ENCODE peak calls at places on chromosomes 16 and 17, in six cellular contexts. J is prostate gland, V is right cardiac atrium, S is A549, G is transverse colon, N is lower leg skin. C is an unnamed sample.

GRCh38 chr17:31373150-31374082 is 18.1 kb upstream of the RAB11FIP4 start:
- DNase-seq in J (peak), V (no peak), S (peak), G (no peak), N (no peak), C (peak)

GRCh38 chr16:35339337-35339736 is 1879.9 kb downstream of the TP53TG3F start:
- DNase-seq in J (no peak), V (no peak), S (no peak), G (no peak), N (no peak), C (no peak)

GRCh38 chr16:25033852-25034251 is 18.7 kb upstream of the ARHGAP17 start:
- DNase-seq in J (no peak), V (no peak), S (no peak), G (no peak), N (no peak), C (no peak)

GRCh38 chr16:979859-980594 is 1.5 kb upstream of the SOX8 start:
- DNase-seq in J (no peak), V (peak), S (no peak), G (no peak), N (no peak), C (no peak)

GRCh38 chr16:63613701-63614100 is 1508.2 kb downstream of the CDH11 start:
- DNase-seq in J (no peak), V (no peak), S (peak), G (no peak), N (no peak), C (no peak)

GRCh38 chr17:81609541-81610353 is 27.2 kb downstream of the NPLOC4 start:
- DNase-seq in J (no peak), V (no peak), S (no peak), G (no peak), N (no peak), C (no peak)

GRCh38 chr17:14143678-14144077 is 74.4 kb downstream of the COX10 start:
- DNase-seq in J (no peak), V (no peak), S (no peak), G (peak), N (no peak), C (peak)

GRCh38 chr16:87201052-87201451 is 116.1 kb downstream of the C16orf95 start:
- DNase-seq in J (no peak), V (peak), S (peak), G (peak), N (peak), C (peak)

GRCh38 chr16:4358831-4359561 is 7.9 kb upstream of the PAM16 start:
- DNase-seq in J (no peak), V (peak), S (peak), G (peak), N (no peak), C (no peak)

GRCh38 chr17:65078441-65079160 is 22.1 kb upstream of the GNA13 start:
- DNase-seq in J (no peak), V (no peak), S (no peak), G (no peak), N (no peak), C (no peak)

GRCh38 chr16:81650982-81651562 is 128.0 kb upstream of the PLCG2 start:
- DNase-seq in J (peak), V (peak), S (no peak), G (peak), N (no peak), C (no peak)

GRCh38 chr17:4607773-4608187 is 23.5 kb downstream of the SMTNL2 start:
- DNase-seq in J (no peak), V (peak), S (no peak), G (peak), N (peak), C (no peak)

GRCh38 chr16:75660726-75661302 is 13.2 kb downstream of the TERF2IP start:
- DNase-seq in J (no peak), V (no peak), S (no peak), G (no peak), N (no peak), C (no peak)

GRCh38 chr17:44097110-44097810 is 26.2 kb downstream of the HDAC5 start:
- DNase-seq in J (no peak), V (peak), S (peak), G (no peak), N (no peak), C (peak)

GRCh38 chr17:59105852-59106462 is 723 bp downstream of the TRIM37 start:
- DNase-seq in J (peak), V (peak), S (peak), G (peak), N (peak), C (no peak)

GRCh38 chr16:81632392-81633146 is 146.5 kb upstream of the PLCG2 start:
- DNase-seq in J (no peak), V (no peak), S (peak), G (peak), N (no peak), C (no peak)

GRCh38 chr16:55370762-55371482 is 46.9 kb downstream of the IRX6 start:
- DNase-seq in J (peak), V (peak), S (peak), G (peak), N (peak), C (no peak)

GRCh38 chr17:17648762-17649161 is 32.5 kb upstream of the RAI1 start:
- DNase-seq in J (no peak), V (no peak), S (no peak), G (no peak), N (no peak), C (no peak)

GRCh38 chr17:50269477-50270429 is 4.5 kb upstream of the TMEM92 start:
- DNase-seq in J (peak), V (peak), S (peak), G (peak), N (peak), C (no peak)

GRCh38 chr16:50570808-50571598 is 22.8 kb downstream of the NKD1 start:
- DNase-seq in J (no peak), V (peak), S (no peak), G (no peak), N (no peak), C (no peak)

GRCh38 chr16:89009343-89010209 is 32.6 kb upstream of the CBFA2T3 start:
- DNase-seq in J (no peak), V (peak), S (no peak), G (no peak), N (no peak), C (no peak)

GRCh38 chr16:85417156-85417860 is 195.8 kb upstream of the GSE1 start:
- DNase-seq in J (no peak), V (peak), S (no peak), G (no peak), N (no peak), C (no peak)

GRCh38 chr16:67882374-67883145 is 2.1 kb upstream of the NRN1L start:
- DNase-seq in J (no peak), V (peak), S (no peak), G (no peak), N (no peak), C (peak)

GRCh38 chr16:87702325-87702811 is 63.4 kb downstream of the KLHDC4 start:
- DNase-seq in J (no peak), V (no peak), S (no peak), G (peak), N (no peak), C (no peak)

GRCh38 chr17:27544350-27545131 is 86.4 kb upstream of the LGALS9 start:
- DNase-seq in J (no peak), V (peak), S (no peak), G (no peak), N (no peak), C (peak)

GRCh38 chr17:82938486-82939212 is 98.8 kb upstream of the ZNF750 start:
- DNase-seq in J (no peak), V (peak), S (no peak), G (no peak), N (no peak), C (no peak)

GRCh38 chr16:15716694-15717447 is 66.8 kb downstream of the NDE1 start:
- DNase-seq in J (no peak), V (no peak), S (no peak), G (no peak), N (no peak), C (no peak)

GRCh38 chr17:44070455-44071197 is at the start of gene G6PC3:
- DNase-seq in J (peak), V (peak), S (peak), G (peak), N (peak), C (peak)

GRCh38 chr16:4944333-4945281 is 7.7 kb upstream of the PPL start:
- DNase-seq in J (peak), V (peak), S (peak), G (peak), N (peak), C (peak)

GRCh38 chr17:42135664-42136653 is 13.4 kb downstream of the HSPB9 start:
- DNase-seq in J (no peak), V (peak), S (peak), G (peak), N (no peak), C (no peak)

GRCh38 chr17:63824362-63824761 is 2.9 kb upstream of the PSMC5 start:
- DNase-seq in J (no peak), V (no peak), S (no peak), G (no peak), N (no peak), C (no peak)

GRCh38 chr16:56616608-56617211 is 8.3 kb downstream of the MT2A start:
- DNase-seq in J (no peak), V (no peak), S (no peak), G (no peak), N (no peak), C (no peak)

GRCh38 chr16:85534536-85535351 is 78.4 kb upstream of the GSE1 start:
- DNase-seq in J (no peak), V (peak), S (no peak), G (no peak), N (no peak), C (no peak)

GRCh38 chr16:79073560-79073959 is 527.0 kb downstream of the MAF start:
- DNase-seq in J (no peak), V (no peak), S (no peak), G (no peak), N (no peak), C (no peak)
- H3K4me3 ChIP-seq in J (no peak), V (no peak), S (no peak), G (no peak), N (no peak), C (no peak)

GRCh38 chr17:38418693-38419507 is 9.4 kb upstream of the ARHGAP23 start:
- DNase-seq in J (no peak), V (peak), S (no peak), G (no peak), N (no peak), C (no peak)
- H3K4me3 ChIP-seq in J (peak), V (peak), S (peak), G (peak), N (no peak), C (peak)

DNA sequence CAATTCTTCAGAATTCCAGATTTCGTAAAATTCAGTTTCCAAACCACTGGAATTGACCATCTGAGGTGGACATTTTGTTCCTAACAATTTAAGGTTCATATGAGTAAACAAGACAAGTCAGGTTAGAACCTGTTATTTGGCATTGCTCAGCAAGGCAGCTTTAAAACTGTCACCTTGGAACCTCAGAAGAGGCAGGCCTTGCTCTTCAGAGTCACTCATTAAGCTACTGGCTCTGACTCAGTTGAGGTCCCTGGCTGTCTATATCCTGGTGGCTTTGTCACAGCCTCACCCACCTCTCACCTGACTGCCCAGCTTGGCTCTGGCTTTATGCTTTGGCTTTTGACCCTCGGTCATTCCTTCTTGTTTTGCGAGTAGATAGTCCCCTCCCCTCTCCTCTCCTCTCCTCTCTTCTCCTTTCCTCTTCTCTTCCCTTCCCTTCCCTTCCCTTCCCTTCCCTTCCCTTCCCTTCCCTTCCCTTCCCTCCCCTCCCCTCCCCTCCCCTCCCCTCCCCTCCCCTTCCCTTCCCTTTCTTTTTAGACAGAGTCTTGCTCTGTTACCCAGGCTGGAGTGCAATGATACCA is 238.4 kb downstream of the SHISA9 start:
- DNase-seq in J (no peak), V (no peak), S (no peak), G (no peak), N (no peak), C (no peak)
- H3K4me3 ChIP-seq in J (no peak), V (no peak), S (no peak), G (no peak), N (no peak), C (no peak)

GRCh38 chr16:78094998-78095397 is 4.5 kb upstream of the WWOX start:
- DNase-seq in J (no peak), V (no peak), S (no peak), G (no peak), N (no peak), C (no peak)
- H3K4me3 ChIP-seq in J (no peak), V (no peak), S (no peak), G (no peak), N (no peak), C (no peak)

GRCh38 chr16:20676268-20676828 is 21.1 kb downstream of the ACSM1 start:
- DNase-seq in J (peak), V (peak), S (no peak), G (peak), N (no peak), C (no peak)

GRCh38 chr16:20674684-20675487 is 22.6 kb downstream of the ACSM1 start:
- DNase-seq in J (no peak), V (peak), S (no peak), G (no peak), N (no peak), C (no peak)

GRCh38 chr16:20676867-20677266 is 20.6 kb downstream of the ACSM1 start:
- DNase-seq in J (no peak), V (no peak), S (no peak), G (no peak), N (no peak), C (no peak)

GRCh38 chr16:20673882-20674683 is 23.4 kb downstream of the ACSM1 start:
- DNase-seq in J (no peak), V (no peak), S (no peak), G (no peak), N (no peak), C (no peak)

GRCh38 chr16:20675488-20676267 is 21.8 kb downstream of the ACSM1 start:
- DNase-seq in J (peak), V (no peak), S (no peak), G (peak), N (peak), C (no peak)
- H3K4me3 ChIP-seq in J (peak), V (peak), S (no peak), G (peak), N (peak), C (no peak)

C was measured in skeletal muscle cell.